ENCODE peak calls at places on chromosomes 12 and 14, in eight cellular contexts. W, S, K, A, V, U, B and D are unnamed samples.

GRCh38 chr12:11795910-11796459 is 146.5 kb downstream of the ETV6 start:
- DNase-seq in U (no peak), A (no peak), V (no peak), W (peak), S (no peak), B (no peak), K (peak), D (no peak)

GRCh38 chr12:131947482-131948027 is 2.2 kb upstream of the EP400 start:
- DNase-seq in S (no peak), B (peak), U (peak), A (no peak), K (no peak), W (no peak), V (peak), D (no peak)

GRCh38 chr14:29821665-29822429 is 105.8 kb downstream of the PRKD1 start:
- DNase-seq in A (no peak), U (no peak), K (no peak), W (no peak), S (no peak), B (no peak), V (no peak), D (no peak)

GRCh38 chr12:110244829-110245228 is 36.2 kb upstream of the ATP2A2 start:
- DNase-seq in V (no peak), A (no peak), U (no peak), K (no peak), W (no peak), B (no peak), S (no peak), D (peak)

GRCh38 chr12:10620078-10620779 is 6.8 kb upstream of the MAGOHB start:
- DNase-seq in W (no peak), A (no peak), V (no peak), B (no peak), K (no peak), U (no peak), S (no peak), D (no peak)

GRCh38 chr14:65073605-65074201 is 28.6 kb downstream of the MAX start:
- DNase-seq in B (no peak), U (no peak), V (no peak), K (no peak), S (no peak), W (no peak), A (no peak), D (no peak)

GRCh38 chr14:32809255-32809654 is 129.4 kb upstream of the NPAS3 start:
- DNase-seq in K (no peak), A (no peak), S (no peak), B (no peak), W (no peak), U (no peak), V (no peak), D (no peak)

GRCh38 chr12:52423661-52424503 is 10.3 kb downstream of the KRT75 start:
- DNase-seq in V (no peak), W (no peak), K (no peak), U (peak), S (no peak), B (no peak), A (no peak), D (no peak)

GRCh38 chr12:14630793-14631192 is 63.1 kb upstream of the PLBD1 start:
- DNase-seq in A (no peak), K (no peak), U (no peak), W (no peak), V (no peak), S (no peak), B (no peak), D (no peak)

GRCh38 chr12:80860206-80860605 is 77.5 kb downstream of the LIN7A start:
- DNase-seq in V (no peak), A (no peak), B (no peak), K (no peak), S (no peak), U (no peak), W (no peak), D (no peak)

GRCh38 chr12:84756961-84757360 is 155.6 kb downstream of the SLC6A15 start:
- DNase-seq in U (no peak), S (no peak), A (no peak), V (no peak), W (no peak), B (no peak), K (peak), D (no peak)

GRCh38 chr12:132554857-132555630 is 55.3 kb downstream of the LRCOL1 start:
- DNase-seq in V (no peak), B (no peak), W (no peak), U (no peak), S (no peak), K (no peak), A (no peak), D (no peak)

GRCh38 chr14:64715628-64716412 is 11.6 kb downstream of the PLEKHG3 start:
- DNase-seq in B (no peak), K (no peak), W (peak), A (no peak), S (no peak), U (no peak), V (no peak), D (no peak)

GRCh38 chr14:56874375-56874774 is 64.1 kb upstream of the OTX2 start:
- DNase-seq in S (no peak), W (peak), V (no peak), A (no peak), U (peak), B (no peak), K (no peak), D (no peak)

GRCh38 chr12:131055596-131056233 is 102.0 kb downstream of the ADGRD1 start:
- DNase-seq in S (no peak), U (no peak), A (no peak), B (no peak), V (peak), W (no peak), K (no peak), D (peak)

GRCh38 chr14:47194051-47194450 is 481.4 kb downstream of the MDGA2 start:
- DNase-seq in K (no peak), S (no peak), V (no peak), W (no peak), A (no peak), U (no peak), B (no peak), D (no peak)

GRCh38 chr14:59428581-59429012 is 36.6 kb downstream of the GPR135 start:
- DNase-seq in B (no peak), K (peak), U (peak), S (no peak), W (no peak), V (no peak), A (no peak), D (no peak)

GRCh38 chr12:57864382-57864781 is 17.9 kb upstream of the CTDSP2 start:
- DNase-seq in W (no peak), K (no peak), U (no peak), A (no peak), V (no peak), S (no peak), B (no peak), D (no peak)
- H3K4me3 ChIP-seq in W (no peak), K (no peak), U (peak), A (peak), V (no peak), S (peak), B (peak), D (peak)

GRCh38 chr14:77763978-77764377 is 3.0 kb upstream of the SNW1 start:
- DNase-seq in W (no peak), V (no peak), K (no peak), A (no peak), U (no peak), S (no peak), B (no peak), D (no peak)
- TF ChIP-seq POLR2A in W (no peak), V (no peak), K (no peak), A (no peak), U (no peak), S (no peak), B (no peak), D (no peak)

GRCh38 chr12:44457465-44457864 is 418.6 kb downstream of the NELL2 start:
- DNase-seq in S (no peak), W (no peak), B (no peak), V (no peak), U (no peak), K (no peak), A (no peak), D (no peak)

GRCh38 chr12:44465139-44465538 is 411.0 kb downstream of the NELL2 start:
- DNase-seq in A (no peak), U (no peak), S (no peak), B (no peak), K (no peak), W (no peak), V (no peak), D (no peak)

GRCh38 chr12:44462729-44463128 is 413.4 kb downstream of the NELL2 start:
- DNase-seq in B (no peak), S (no peak), V (no peak), K (no peak), A (no peak), U (no peak), W (no peak), D (no peak)

GRCh38 chr12:44464180-44464579 is 411.9 kb downstream of the NELL2 start:
- DNase-seq in A (no peak), B (no peak), W (no peak), U (no peak), V (no peak), S (no peak), K (no peak), D (no peak)

DNA sequence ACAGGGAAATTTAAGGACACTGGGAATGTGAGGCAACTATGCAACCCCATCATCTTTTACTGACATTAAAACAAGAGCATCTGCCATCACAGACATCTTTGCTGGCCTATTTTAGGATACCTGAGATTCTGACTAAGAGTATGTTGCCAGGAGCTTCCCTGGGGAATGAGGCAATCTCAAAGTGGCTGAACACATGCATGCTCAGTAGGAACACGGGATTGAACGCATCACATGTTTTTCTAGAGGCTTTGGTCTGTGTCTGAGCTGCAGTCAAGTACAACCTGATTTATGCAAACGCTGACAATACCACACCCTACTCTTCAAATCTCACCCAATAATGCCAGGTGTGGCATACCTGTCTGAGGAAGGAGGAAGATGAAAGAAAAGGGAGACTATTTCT is 416.5 kb downstream of the NELL2 start:
- DNase-seq in S (no peak), U (no peak), B (no peak), W (no peak), V (no peak), A (no peak), K (no peak), D (no peak)
- TF ChIP-seq CTCF in S (no peak), U (no peak), B (no peak), W (no peak), V (no peak), A (no peak), K (no peak), D (no peak)

GRCh38 chr12:94694732-94695131 is 44.4 kb upstream of the TMCC3 start:
- DNase-seq in S (no peak), W (no peak), U (no peak), K (no peak), V (no peak), A (no peak), B (no peak), D (no peak)

GRCh38 chr12:94689002-94689645 is 38.8 kb upstream of the TMCC3 start:
- DNase-seq in S (no peak), B (no peak), U (no peak), K (peak), W (no peak), V (no peak), A (no peak), D (no peak)

GRCh38 chr12:94686834-94687628 is 36.7 kb upstream of the TMCC3 start:
- DNase-seq in K (no peak), W (no peak), B (no peak), A (no peak), U (no peak), S (no peak), V (no peak), D (no peak)

GRCh38 chr12:94689646-94690036 is 39.3 kb upstream of the TMCC3 start:
- DNase-seq in A (no peak), U (peak), K (no peak), S (no peak), B (peak), V (no peak), W (no peak), D (no peak)

GRCh38 chr12:94690199-94690695 is 39.9 kb upstream of the TMCC3 start:
- DNase-seq in S (no peak), A (no peak), B (no peak), U (no peak), V (no peak), K (no peak), W (no peak), D (no peak)
- H3K4me3 ChIP-seq in S (peak), A (peak), B (peak), U (no peak), V (no peak), K (no peak), W (no peak), D (peak)